ENCODE peak calls at places on chromosome 16, in six cellular contexts. One of them, this sample, is unnamed.

GRCh38 chr16:73268311-73268997 is 220.5 kb upstream of the ZFHX3 start:
- DNase-seq in germinal center: no peak
- DNase-seq in NCI-H2029: no peak
- DNase-seq in NCI-H1105 treated with DMSO at 0.1 percent for 48 hours: peak
- DNase-seq in H7: peak
- DNase-seq in CD8-positive, alpha-beta T cell: no peak
- DNase-seq in this sample: no peak

GRCh38 chr16:4330277-4330882 is 14.5 kb downstream of the GLIS2 start:
- DNase-seq in NCI-H2029: no peak
- DNase-seq in H7: peak
- DNase-seq in CD8-positive, alpha-beta T cell: peak
- DNase-seq in germinal center: peak
- DNase-seq in NCI-H1105 treated with DMSO at 0.1 percent for 48 hours: no peak
- DNase-seq in this sample: peak

GRCh38 chr16:70778901-70779309 is 22.1 kb downstream of the VAC14 start:
- DNase-seq in CD8-positive, alpha-beta T cell: no peak
- DNase-seq in NCI-H2029: peak
- DNase-seq in H7: peak
- DNase-seq in germinal center: no peak
- DNase-seq in NCI-H1105 treated with DMSO at 0.1 percent for 48 hours: peak
- DNase-seq in this sample: no peak

GRCh38 chr16:11342021-11342855 is 3.0 kb upstream of the RMI2 start:
- DNase-seq in NCI-H1105 treated with DMSO at 0.1 percent for 48 hours: no peak
- DNase-seq in H7: no peak
- DNase-seq in CD8-positive, alpha-beta T cell: no peak
- DNase-seq in germinal center: no peak
- DNase-seq in NCI-H2029: no peak
- DNase-seq in this sample: no peak

GRCh38 chr16:86877835-86878234 is 299.5 kb downstream of the FOXL1 start:
- DNase-seq in germinal center: no peak
- DNase-seq in NCI-H2029: no peak
- DNase-seq in CD8-positive, alpha-beta T cell: no peak
- DNase-seq in H7: no peak
- DNase-seq in NCI-H1105 treated with DMSO at 0.1 percent for 48 hours: no peak
- DNase-seq in this sample: no peak

GRCh38 chr16:21277927-21278706 is at the start of gene CRYM:
- DNase-seq in CD8-positive, alpha-beta T cell: peak
- DNase-seq in H7: peak
- DNase-seq in NCI-H1105 treated with DMSO at 0.1 percent for 48 hours: peak
- DNase-seq in NCI-H2029: peak
- DNase-seq in germinal center: peak
- DNase-seq in this sample: no peak

GRCh38 chr16:75097941-75098897 is 18.4 kb downstream of the LDHD start:
- DNase-seq in germinal center: no peak
- DNase-seq in H7: peak
- DNase-seq in NCI-H2029: no peak
- DNase-seq in NCI-H1105 treated with DMSO at 0.1 percent for 48 hours: no peak
- DNase-seq in CD8-positive, alpha-beta T cell: peak
- DNase-seq in this sample: peak

GRCh38 chr16:3774156-3774767 is 56.9 kb upstream of the TRAP1 start:
- DNase-seq in germinal center: no peak
- DNase-seq in CD8-positive, alpha-beta T cell: no peak
- DNase-seq in NCI-H1105 treated with DMSO at 0.1 percent for 48 hours: peak
- DNase-seq in NCI-H2029: peak
- DNase-seq in H7: no peak
- DNase-seq in this sample: no peak

GRCh38 chr16:22886908-22887307 is 72.9 kb downstream of the HS3ST2 start:
- DNase-seq in H7: no peak
- DNase-seq in germinal center: no peak
- DNase-seq in CD8-positive, alpha-beta T cell: no peak
- DNase-seq in NCI-H2029: peak
- DNase-seq in NCI-H1105 treated with DMSO at 0.1 percent for 48 hours: no peak
- DNase-seq in this sample: no peak

GRCh38 chr16:57480127-57480753 is 6.1 kb downstream of the DOK4 start:
- DNase-seq in germinal center: no peak
- DNase-seq in NCI-H2029: no peak
- DNase-seq in NCI-H1105 treated with DMSO at 0.1 percent for 48 hours: no peak
- DNase-seq in CD8-positive, alpha-beta T cell: no peak
- DNase-seq in H7: peak
- DNase-seq in this sample: no peak

GRCh38 chr16:6684076-6684673 is 648.5 kb upstream of the RBFOX1 start:
- DNase-seq in NCI-H1105 treated with DMSO at 0.1 percent for 48 hours: no peak
- DNase-seq in NCI-H2029: no peak
- DNase-seq in germinal center: no peak
- DNase-seq in H7: peak
- DNase-seq in CD8-positive, alpha-beta T cell: no peak
- DNase-seq in this sample: no peak

GRCh38 chr16:22206847-22207714 is 1.0 kb downstream of the EEF2K start:
- DNase-seq in CD8-positive, alpha-beta T cell: no peak
- DNase-seq in NCI-H2029: peak
- DNase-seq in germinal center: peak
- DNase-seq in NCI-H1105 treated with DMSO at 0.1 percent for 48 hours: peak
- DNase-seq in H7: peak
- DNase-seq in this sample: no peak

GRCh38 chr16:12210925-12211869 is 234.7 kb downstream of the SNX29 start:
- DNase-seq in H7: no peak
- DNase-seq in germinal center: no peak
- DNase-seq in NCI-H2029: no peak
- DNase-seq in NCI-H1105 treated with DMSO at 0.1 percent for 48 hours: no peak
- DNase-seq in CD8-positive, alpha-beta T cell: no peak
- DNase-seq in this sample: no peak

GRCh38 chr16:4021916-4022315 is 94.3 kb downstream of the ADCY9 start:
- DNase-seq in NCI-H1105 treated with DMSO at 0.1 percent for 48 hours: no peak
- DNase-seq in NCI-H2029: no peak
- DNase-seq in germinal center: no peak
- DNase-seq in CD8-positive, alpha-beta T cell: no peak
- DNase-seq in H7: no peak
- DNase-seq in this sample: no peak

GRCh38 chr16:56576585-56577299 is 11.9 kb downstream of the MT4 start:
- DNase-seq in H7: peak
- DNase-seq in CD8-positive, alpha-beta T cell: peak
- DNase-seq in germinal center: peak
- DNase-seq in NCI-H2029: peak
- DNase-seq in NCI-H1105 treated with DMSO at 0.1 percent for 48 hours: peak
- DNase-seq in this sample: peak

GRCh38 chr16:28845173-28846079 is 722 bp downstream of the TUFM start:
- DNase-seq in NCI-H2029: no peak
- DNase-seq in germinal center: peak
- DNase-seq in H7: peak
- DNase-seq in NCI-H1105 treated with DMSO at 0.1 percent for 48 hours: no peak
- DNase-seq in CD8-positive, alpha-beta T cell: no peak
- DNase-seq in this sample: no peak

GRCh38 chr16:72467157-72467759 is 295.3 kb upstream of the PMFBP1 start:
- DNase-seq in germinal center: no peak
- DNase-seq in NCI-H2029: no peak
- DNase-seq in H7: peak
- DNase-seq in CD8-positive, alpha-beta T cell: no peak
- DNase-seq in NCI-H1105 treated with DMSO at 0.1 percent for 48 hours: peak
- DNase-seq in this sample: no peak

GRCh38 chr16:49458221-49458620 is 84.6 kb downstream of the C16orf78 start:
- DNase-seq in H7: no peak
- DNase-seq in CD8-positive, alpha-beta T cell: no peak
- DNase-seq in germinal center: no peak
- DNase-seq in NCI-H1105 treated with DMSO at 0.1 percent for 48 hours: no peak
- DNase-seq in NCI-H2029: no peak
- DNase-seq in this sample: no peak

GRCh38 chr16:11488304-11488703 is 98.4 kb downstream of the LITAF start:
- DNase-seq in NCI-H1105 treated with DMSO at 0.1 percent for 48 hours: no peak
- DNase-seq in H7: no peak
- DNase-seq in CD8-positive, alpha-beta T cell: no peak
- DNase-seq in germinal center: no peak
- DNase-seq in NCI-H2029: no peak
- DNase-seq in this sample: no peak

GRCh38 chr16:14309001-14309886 is 238.1 kb downstream of the MRTFB start:
- DNase-seq in NCI-H1105 treated with DMSO at 0.1 percent for 48 hours: no peak
- DNase-seq in CD8-positive, alpha-beta T cell: no peak
- DNase-seq in germinal center: peak
- DNase-seq in H7: peak
- DNase-seq in NCI-H2029: no peak
- DNase-seq in this sample: no peak

GRCh38 chr16:10556240-10556639 is 24.2 kb downstream of the EMP2 start:
- DNase-seq in NCI-H1105 treated with DMSO at 0.1 percent for 48 hours: no peak
- DNase-seq in CD8-positive, alpha-beta T cell: no peak
- DNase-seq in H7: no peak
- DNase-seq in germinal center: no peak
- DNase-seq in NCI-H2029: no peak
- DNase-seq in this sample: no peak

GRCh38 chr16:54936086-54936978 is 5.7 kb downstream of the IRX5 start:
- DNase-seq in NCI-H1105 treated with DMSO at 0.1 percent for 48 hours: no peak
- DNase-seq in H7: peak
- DNase-seq in germinal center: no peak
- DNase-seq in CD8-positive, alpha-beta T cell: no peak
- DNase-seq in NCI-H2029: no peak
- DNase-seq in this sample: no peak

GRCh38 chr16:29909398-29909797 is 9.1 kb downstream of the ASPHD1 start:
- DNase-seq in H7: no peak
- DNase-seq in NCI-H1105 treated with DMSO at 0.1 percent for 48 hours: no peak
- DNase-seq in CD8-positive, alpha-beta T cell: no peak
- DNase-seq in NCI-H2029: no peak
- DNase-seq in germinal center: no peak
- DNase-seq in this sample: no peak

GRCh38 chr16:49695782-49696413 is 160.0 kb downstream of the ZNF423 start:
- DNase-seq in NCI-H1105 treated with DMSO at 0.1 percent for 48 hours: no peak
- DNase-seq in NCI-H2029: no peak
- DNase-seq in germinal center: no peak
- DNase-seq in CD8-positive, alpha-beta T cell: no peak
- DNase-seq in H7: no peak
- DNase-seq in this sample: no peak

This sample was measured in CD4-positive, alpha-beta T cell.